ENCODE peak calls at places on chromosome 2, in six cellular contexts. S is WTC11; J is activated CD8-positive, alpha-beta T cell treated with anti-CD3 and anti-CD28 coated beads for 36 hours; U is lung microvascular endothelial cell; M is activated CD4-positive, alpha-beta T cell treated with anti-CD3 and anti-CD28 coated beads for 24 hours; Y is PC-9. V is an unnamed sample.
A peak's percentile ranks its signal among the peaks of the same experiment; 100 is the strongest.

GRCh38 chr2:191195021-191195420 is 44.2 kb upstream of the STAT4 start:
- DNase-seq in S (no peak), J (no peak), U (no peak), M (no peak), Y (no peak), V (no peak)

GRCh38 chr2:170554278-170554955 is 160.7 kb upstream of the SP5 start:
- DNase-seq in S (no peak), J (no peak), U (peak; percentile 85), M (no peak), Y (no peak), V (peak; percentile 57)

GRCh38 chr2:4549811-4550210 is 846.4 kb downstream of the DCDC2C start:
- DNase-seq in S (no peak), J (no peak), U (no peak), M (no peak), Y (no peak), V (no peak)

GRCh38 chr2:218032336-218033171 is 29.8 kb upstream of the TNS1 start:
- DNase-seq in S (no peak), J (no peak), U (no peak), M (no peak), Y (no peak), V (no peak)

GRCh38 chr2:119517433-119517832 is 6.8 kb downstream of the SCTR start:
- DNase-seq in S (peak; percentile 82), J (peak; percentile 69), U (peak; percentile 60), M (no peak), Y (no peak), V (no peak)

GRCh38 chr2:85692039-85692645 is 2.0 kb upstream of the GNLY start:
- DNase-seq in S (no peak), J (no peak), U (no peak), M (no peak), Y (no peak), V (no peak)

GRCh38 chr2:226185613-226186211 is 613.9 kb downstream of the IRS1 start:
- DNase-seq in S (no peak), J (no peak), U (no peak), M (no peak), Y (peak; percentile 70), V (peak; percentile 58)

GRCh38 chr2:184339966-184340365 is 258.4 kb upstream of the ZNF804A start:
- DNase-seq in S (no peak), J (no peak), U (no peak), M (no peak), Y (no peak), V (no peak)

GRCh38 chr2:216807861-216808272 is 52.0 kb downstream of the TNP1 start:
- DNase-seq in S (no peak), J (no peak), U (no peak), M (no peak), Y (no peak), V (no peak)

GRCh38 chr2:61512768-61513398 is 25.3 kb downstream of the XPO1 start:
- DNase-seq in S (no peak), J (no peak), U (no peak), M (no peak), Y (no peak), V (no peak)

GRCh38 chr2:238818576-238818975 is 29.3 kb upstream of the TWIST2 start:
- DNase-seq in S (no peak), J (no peak), U (no peak), M (no peak), Y (no peak), V (no peak)

GRCh38 chr2:103484906-103485305 is 723.1 kb downstream of the TMEM182 start:
- DNase-seq in S (no peak), J (no peak), U (no peak), M (no peak), Y (no peak), V (no peak)

GRCh38 chr2:226660524-226660923 is 139.1 kb downstream of the IRS1 start:
- DNase-seq in S (no peak), J (no peak), U (peak; percentile 2), M (no peak), Y (peak; percentile 66), V (no peak)

GRCh38 chr2:78718483-78718882 is 307.0 kb upstream of the REG3G start:
- DNase-seq in S (no peak), J (no peak), U (no peak), M (no peak), Y (no peak), V (no peak)

GRCh38 chr2:216635171-216635570 is 2.0 kb downstream of the IGFBP2 start:
- DNase-seq in S (no peak), J (peak; percentile 43), U (no peak), M (no peak), Y (no peak), V (no peak)

GRCh38 chr2:42328148-42328833 is 32.7 kb downstream of the COX7A2L start:
- DNase-seq in S (no peak), J (no peak), U (peak; percentile 62), M (no peak), Y (no peak), V (no peak)

GRCh38 chr2:98569197-98569793 is 39.0 kb downstream of the COA5 start:
- DNase-seq in S (peak; percentile 88), J (peak; percentile 81), U (peak; percentile 58), M (peak; percentile 58), Y (no peak), V (no peak)

GRCh38 chr2:128798502-128799283 is 480.0 kb upstream of the HS6ST1 start:
- DNase-seq in S (no peak), J (no peak), U (no peak), M (no peak), Y (no peak), V (no peak)

GRCh38 chr2:68196120-68196716 is 38.5 kb downstream of the PNO1 start:
- DNase-seq in S (peak; percentile 17), J (peak; percentile 58), U (peak; percentile 78), M (no peak), Y (no peak), V (no peak)

GRCh38 chr2:29920130-29920577 is 1.2 kb downstream of the ALK start:
- DNase-seq in S (peak; percentile 92), J (peak; percentile 57), U (peak; percentile 50), M (no peak), Y (no peak), V (no peak)

GRCh38 chr2:69514406-69514805 is 77.2 kb upstream of the NFU1 start:
- DNase-seq in S (peak; percentile 23), J (no peak), U (peak; percentile 60), M (no peak), Y (no peak), V (no peak)

GRCh38 chr2:205001306-205001966 is 456.2 kb downstream of the PARD3B start:
- DNase-seq in S (no peak), J (no peak), U (peak; percentile 85), M (no peak), Y (no peak), V (no peak)

GRCh38 chr2:148541792-148542191 is 102.8 kb upstream of the EPC2 start:
- DNase-seq in S (no peak), J (no peak), U (no peak), M (no peak), Y (no peak), V (no peak)

GRCh38 chr2:186751790-186752189 is 57.9 kb downstream of the FAM171B start:
- DNase-seq in S (no peak), J (no peak), U (no peak), M (no peak), Y (peak; percentile 46), V (no peak)

GRCh38 chr2:240896394-240896793 is 438 bp upstream of the MAB21L4 start:
- DNase-seq in S (no peak), J (no peak), U (no peak), M (no peak), Y (no peak), V (no peak)

GRCh38 chr2:201383156-201383555 is 26.0 kb upstream of the FLACC1 start:
- DNase-seq in S (no peak), J (no peak), U (no peak), M (no peak), Y (no peak), V (peak; percentile 59)

GRCh38 chr2:181457121-181457740 is at the start of gene ITGA4:
- DNase-seq in S (peak; percentile 88), J (peak; percentile 90), U (peak; percentile 50), M (peak; percentile 77), Y (no peak), V (no peak)

GRCh38 chr2:70258532-70258875 is 567 bp downstream of the PCYOX1 start:
- DNase-seq in S (peak; percentile 42), J (no peak), U (peak; percentile 5), M (no peak), Y (no peak), V (no peak)

GRCh38 chr2:66674087-66674486 is 239.2 kb downstream of the MEIS1 start:
- DNase-seq in S (no peak), J (no peak), U (no peak), M (no peak), Y (no peak), V (no peak)

GRCh38 chr2:194054262-194054767 is 1602.7 kb upstream of the SLC39A10 start:
- DNase-seq in S (no peak), J (no peak), U (no peak), M (no peak), Y (no peak), V (no peak)